ENCODE peak calls at places on chromosomes 2 and 18, in eight cellular contexts. W is activated T-helper 1 cell treated with Interleukin-2 at 50 U/mL for 16 hours, X is NCI-H1694 treated with DMSO at 0.1 percent for 48 hours, M is neural progenitor cell, L is uterus, P is GM13976, J is NCI-H2081, Q is kidney tubule cell. B is an unnamed sample.

GRCh38 chr2:229169751-229170150 is 101.3 kb downstream of the PID1 start:
- DNase-seq in X (no peak), M (no peak), P (no peak), J (no peak), W (no peak), L (no peak), Q (no peak), B (no peak)

GRCh38 chr2:240208096-240208495 is 67.6 kb upstream of the OTOS start:
- DNase-seq in M (no peak), X (no peak), P (no peak), L (no peak), Q (no peak), J (no peak), W (no peak), B (no peak)

GRCh38 chr2:907706-908105 is 42.9 kb upstream of the SNTG2 start:
- DNase-seq in Q (no peak), P (no peak), M (no peak), L (no peak), X (no peak), J (no peak), W (no peak), B (no peak)

GRCh38 chr2:31318360-31319336 is 84.7 kb downstream of the EHD3 start:
- DNase-seq in J (no peak), X (no peak), L (no peak), W (peak), P (no peak), Q (peak), M (no peak), B (no peak)

GRCh38 chr2:227148106-227148505 is 15.9 kb downstream of the COL4A4 start:
- DNase-seq in X (no peak), W (no peak), M (no peak), J (no peak), L (no peak), P (no peak), Q (no peak), B (no peak)

GRCh38 chr18:36066731-36067117 is 635 bp downstream of the RPRD1A start:
- DNase-seq in Q (peak), X (no peak), L (no peak), W (no peak), M (no peak), J (no peak), P (no peak), B (no peak)

GRCh38 chr2:120842456-120843439 is 107.1 kb downstream of the GLI2 start:
- DNase-seq in W (no peak), M (no peak), Q (no peak), X (no peak), P (no peak), L (no peak), J (no peak), B (peak)

GRCh38 chr2:228318218-228318617 is 136.7 kb upstream of the SPHKAP start:
- DNase-seq in M (peak), Q (peak), X (peak), J (peak), L (no peak), P (no peak), W (no peak), B (no peak)

GRCh38 chr18:72948439-72948838 is 80.7 kb upstream of the NETO1 start:
- DNase-seq in Q (no peak), P (no peak), W (no peak), M (no peak), J (no peak), X (no peak), L (no peak), B (no peak)

GRCh38 chr2:64604929-64605550 is 48.7 kb downstream of the SERTAD2 start:
- DNase-seq in W (no peak), J (no peak), X (no peak), P (no peak), Q (no peak), M (no peak), L (peak), B (peak)

GRCh38 chr2:71181316-71181715 is 45.6 kb downstream of the PAIP2B start:
- DNase-seq in L (no peak), W (no peak), P (no peak), Q (no peak), M (no peak), X (no peak), J (no peak), B (no peak)

GRCh38 chr2:64644240-64645013 is 9.3 kb downstream of the SERTAD2 start:
- DNase-seq in L (peak), W (no peak), Q (peak), J (no peak), X (peak), M (peak), P (peak), B (peak)

GRCh38 chr2:236661064-236661761 is 91.6 kb downstream of the ACKR3 start:
- DNase-seq in X (no peak), W (no peak), Q (peak), P (no peak), M (peak), L (no peak), J (no peak), B (no peak)

GRCh38 chr2:43831438-43832294 is 7.0 kb downstream of the ABCG5 start:
- DNase-seq in X (no peak), M (no peak), Q (peak), P (no peak), W (no peak), J (no peak), L (no peak), B (no peak)

GRCh38 chr2:60530660-60531276 is 22.7 kb downstream of the BCL11A start:
- DNase-seq in W (no peak), J (peak), Q (peak), L (peak), P (no peak), X (peak), M (no peak), B (no peak)

GRCh38 chr2:49973917-49974368 is 819.6 kb upstream of the FSHR start:
- DNase-seq in J (peak), L (peak), W (peak), P (peak), X (peak), Q (peak), M (peak), B (peak)

GRCh38 chr18:33020877-33021276 is 248.1 kb upstream of the KLHL14 start:
- DNase-seq in X (no peak), W (no peak), M (no peak), P (no peak), L (no peak), Q (no peak), J (no peak), B (no peak)

GRCh38 chr2:161983896-161984295 is 90.1 kb downstream of the DPP4 start:
- DNase-seq in J (no peak), X (no peak), P (no peak), W (no peak), Q (peak), M (no peak), L (no peak), B (no peak)

GRCh38 chr18:7921938-7922587 is 354.9 kb downstream of the PTPRM start:
- DNase-seq in X (no peak), W (no peak), Q (peak), P (no peak), M (no peak), J (no peak), L (no peak), B (no peak)

GRCh38 chr18:36335476-36336279 is 38.2 kb downstream of the FHOD3 start:
- DNase-seq in M (no peak), L (no peak), P (no peak), W (no peak), J (no peak), Q (no peak), X (no peak), B (no peak)

GRCh38 chr2:46460991-46461715 is 18.2 kb upstream of the TMEM247 start:
- DNase-seq in P (peak), J (peak), Q (peak), X (peak), M (peak), L (peak), W (peak), B (peak)

GRCh38 chr2:12827721-12828120 is 111.0 kb downstream of the TRIB2 start:
- DNase-seq in J (no peak), L (no peak), P (no peak), W (no peak), M (no peak), Q (no peak), X (no peak), B (no peak)

GRCh38 chr2:124027182-124027581 is 2.1 kb downstream of the CNTNAP5 start:
- DNase-seq in P (peak), X (peak), M (peak), W (no peak), L (no peak), J (peak), Q (peak), B (no peak)

GRCh38 chr18:58447342-58448190 is 181.3 kb downstream of the ALPK2 start:
- DNase-seq in X (no peak), L (peak), J (no peak), W (no peak), P (no peak), M (peak), Q (no peak), B (no peak)

GRCh38 chr2:37188570-37188969 is at the start of gene SULT6B1:
- DNase-seq in X (no peak), M (no peak), J (no peak), P (no peak), L (no peak), Q (no peak), W (no peak), B (no peak)

GRCh38 chr2:175847128-175847527 is 154.9 kb downstream of the LNPK start:
- DNase-seq in W (no peak), Q (no peak), M (no peak), L (no peak), J (no peak), X (no peak), P (no peak), B (no peak)

GRCh38 chr2:63792523-63792922 is 49.2 kb upstream of the UGP2 start:
- DNase-seq in Q (peak), L (no peak), W (no peak), X (no peak), M (no peak), J (no peak), P (no peak), B (no peak)

GRCh38 chr2:40448476-40449079 is 3.3 kb downstream of the SLC8A1 start:
- DNase-seq in P (peak), L (no peak), Q (peak), J (peak), W (no peak), M (peak), X (peak), B (no peak)

GRCh38 chr2:135052997-135053474 is 944 bp downstream of the RAB3GAP1 start:
- DNase-seq in L (no peak), M (peak), P (peak), W (no peak), J (no peak), Q (peak), X (no peak), B (no peak)

GRCh38 chr2:230904856-230905447 is 20.1 kb downstream of the GPR55 start:
- DNase-seq in J (no peak), W (no peak), M (no peak), Q (no peak), L (peak), P (no peak), X (no peak), B (no peak)

GRCh38 chr2:20633794-20634259 is 17.1 kb downstream of the HS1BP3 start:
- DNase-seq in W (no peak), L (no peak), J (peak), X (peak), Q (peak), P (peak), M (no peak), B (peak)

GRCh38 chr2:16168506-16169264 is 228.3 kb downstream of the MYCN start:
- DNase-seq in P (no peak), W (no peak), Q (no peak), L (no peak), M (peak), X (no peak), J (no peak), B (no peak)

GRCh38 chr2:118865106-118865505 is 17.7 kb upstream of the EN1 start:
- DNase-seq in P (peak), X (peak), J (peak), M (peak), L (no peak), Q (peak), W (no peak), B (no peak)

GRCh38 chr2:68925298-68925885 is 27.3 kb downstream of the GKN2 start:
- DNase-seq in X (peak), Q (peak), W (peak), M (peak), P (peak), J (peak), L (no peak), B (no peak)